ENCODE peak calls at places on chromosomes 3 and 15, in six cellular contexts. E is BJ; I is HEK293T; K is RWPE2; U is stimulated activated CD8-positive, alpha-beta memory T cell treated with anti-CD3 and anti-CD28 coated beads, Interleukin-2, amount 100 ng/mL, for 1 hour; V is T-helper 9 cell. L is an unnamed sample.

GRCh38 chr3:13282986-13283876 is 136.9 kb downstream of the NUP210 start:
- DNase-seq in E (no peak), I (peak; percentile 73), K (peak; percentile 15), U (no peak), V (no peak), L (no peak)

GRCh38 chr15:90221251-90221900 is 12.4 kb downstream of the CIB1 start:
- DNase-seq in E (no peak), I (peak; percentile 87), K (no peak), U (no peak), V (no peak), L (peak; percentile 1)

GRCh38 chr3:181213347-181213746 is 223.8 kb upstream of the DNAJC19 start:
- DNase-seq in E (no peak), I (no peak), K (no peak), U (no peak), V (no peak), L (no peak)

GRCh38 chr3:129050556-129051295 is 9.9 kb upstream of the GP9 start:
- DNase-seq in E (no peak), I (no peak), K (no peak), U (no peak), V (no peak), L (no peak)

GRCh38 chr15:22973286-22973685 is 6.9 kb downstream of the CYFIP1 start:
- DNase-seq in E (no peak), I (no peak), K (no peak), U (no peak), V (no peak), L (no peak)

GRCh38 chr3:16033889-16034687 is 140.4 kb upstream of the GALNT15 start:
- DNase-seq in E (no peak), I (no peak), K (no peak), U (no peak), V (no peak), L (no peak)

GRCh38 chr15:68770206-68770605 is 50.5 kb downstream of the ANP32A start:
- DNase-seq in E (no peak), I (no peak), K (no peak), U (no peak), V (no peak), L (no peak)

GRCh38 chr3:108914774-108915641 is 38.7 kb downstream of the GUCA1C start:
- DNase-seq in E (no peak), I (peak; percentile 77), K (peak; percentile 47), U (peak; percentile 33), V (peak; percentile 41), L (peak; percentile 30)

GRCh38 chr3:115301364-115301860 is 154.3 kb upstream of the ZBTB20 start:
- DNase-seq in E (no peak), I (no peak), K (no peak), U (no peak), V (no peak), L (no peak)

GRCh38 chr3:131349946-131350347 is 31.6 kb upstream of the NUDT16 start:
- DNase-seq in E (peak; percentile 66), I (no peak), K (no peak), U (no peak), V (no peak), L (no peak)

GRCh38 chr3:148727242-148727641 is 29.5 kb downstream of the AGTR1 start:
- DNase-seq in E (no peak), I (peak; percentile 61), K (no peak), U (no peak), V (no peak), L (peak; percentile 56)

GRCh38 chr15:85831415-85832113 is 36.8 kb upstream of the KLHL25 start:
- DNase-seq in E (no peak), I (peak; percentile 71), K (no peak), U (no peak), V (peak; percentile 11), L (no peak)

GRCh38 chr15:33135355-33135781 is 59.1 kb downstream of the FMN1 start:
- DNase-seq in E (no peak), I (no peak), K (no peak), U (no peak), V (no peak), L (no peak)

GRCh38 chr3:5053021-5053831 is 68.9 kb upstream of the ARL8B start:
- DNase-seq in E (peak; percentile 65), I (no peak), K (no peak), U (no peak), V (no peak), L (no peak)

GRCh38 chr3:69439683-69440270 is 53.9 kb upstream of the FRMD4B start:
- DNase-seq in E (no peak), I (no peak), K (no peak), U (no peak), V (no peak), L (no peak)

GRCh38 chr3:31733234-31733667 is 200.5 kb downstream of the STT3B start:
- DNase-seq in E (no peak), I (no peak), K (no peak), U (no peak), V (no peak), L (no peak)